ENCODE peak calls at places on chromosomes 7 and 10, in nine cellular contexts. V is upper lobe of left lung, Z is tibial nerve, I is cardiac muscle cell, J is AG04450, Q is astrocyte, M is sigmoid colon, H is fibroblast of lung, N is left lung. E is an unnamed sample.

GRCh38 chr10:63865210-63865609 is 344.0 kb downstream of the REEP3 start:
- DNase-seq in Q (no peak), V (no peak), I (no peak), H (no peak), J (no peak), N (no peak), Z (no peak), M (no peak), E (no peak)

GRCh38 chr10:89537361-89537760 is 2.0 kb upstream of the SLC16A12 start:
- DNase-seq in N (no peak), J (no peak), H (no peak), Q (no peak), I (no peak), Z (no peak), M (no peak), V (no peak), E (no peak)

GRCh38 chr10:131636116-131636515 is 264.7 kb upstream of the PPP2R2D start:
- DNase-seq in M (no peak), Q (no peak), H (no peak), Z (no peak), N (no peak), I (no peak), J (no peak), V (no peak), E (no peak)

GRCh38 chr7:128188396-128189230 is 52.5 kb upstream of the LEP start:
- DNase-seq in H (no peak), V (peak; percentile 8), I (no peak), Z (no peak), J (no peak), Q (no peak), N (no peak), M (peak; percentile 24), E (no peak)

GRCh38 chr7:2668401-2668800 is 19.6 kb upstream of the AMZ1 start:
- DNase-seq in H (peak; percentile 91), Z (no peak), N (no peak), Q (peak; percentile 56), M (peak; percentile 77), I (peak; percentile 72), V (no peak), J (peak; percentile 85), E (no peak)

GRCh38 chr10:22086730-22087364 is 83.3 kb upstream of the DNAJC1 start:
- DNase-seq in Z (peak; percentile 82), Q (peak; percentile 36), V (peak; percentile 60), J (peak; percentile 10), I (peak; percentile 89), H (peak; percentile 87), N (peak; percentile 79), M (peak; percentile 90), E (peak; percentile 80)

GRCh38 chr10:99694171-99694570 is 34.9 kb downstream of the ENTPD7 start:
- DNase-seq in M (no peak), Z (no peak), J (peak; percentile 81), V (no peak), H (peak; percentile 70), N (no peak), Q (peak; percentile 93), I (peak; percentile 35), E (no peak)

GRCh38 chr7:123538189-123538714 is 3.9 kb upstream of the IQUB start:
- DNase-seq in M (no peak), V (no peak), N (no peak), Z (no peak), H (peak; percentile 72), J (peak; percentile 26), Q (peak; percentile 89), I (peak; percentile 54), E (no peak)

GRCh38 chr7:128794020-128794419 is 2.3 kb downstream of the CCDC136 start:
- DNase-seq in M (no peak), J (no peak), H (no peak), I (no peak), V (no peak), N (no peak), Z (no peak), Q (no peak), E (peak; percentile 58)

GRCh38 chr10:15253951-15254807 is 85.7 kb upstream of the NMT2 start:
- DNase-seq in Q (no peak), V (no peak), H (no peak), I (no peak), M (no peak), Z (no peak), N (no peak), J (no peak), E (no peak)
- H3K27ac ChIP-seq in Q (no peak overlapping the region), V (no peak overlapping the region), H (no peak overlapping the region), I (peak overlapping the region; percentile 68), M (no peak overlapping the region), Z (peak overlapping the region; percentile 78), N (no peak overlapping the region), J (no peak overlapping the region), E (no peak overlapping the region)

DNA sequence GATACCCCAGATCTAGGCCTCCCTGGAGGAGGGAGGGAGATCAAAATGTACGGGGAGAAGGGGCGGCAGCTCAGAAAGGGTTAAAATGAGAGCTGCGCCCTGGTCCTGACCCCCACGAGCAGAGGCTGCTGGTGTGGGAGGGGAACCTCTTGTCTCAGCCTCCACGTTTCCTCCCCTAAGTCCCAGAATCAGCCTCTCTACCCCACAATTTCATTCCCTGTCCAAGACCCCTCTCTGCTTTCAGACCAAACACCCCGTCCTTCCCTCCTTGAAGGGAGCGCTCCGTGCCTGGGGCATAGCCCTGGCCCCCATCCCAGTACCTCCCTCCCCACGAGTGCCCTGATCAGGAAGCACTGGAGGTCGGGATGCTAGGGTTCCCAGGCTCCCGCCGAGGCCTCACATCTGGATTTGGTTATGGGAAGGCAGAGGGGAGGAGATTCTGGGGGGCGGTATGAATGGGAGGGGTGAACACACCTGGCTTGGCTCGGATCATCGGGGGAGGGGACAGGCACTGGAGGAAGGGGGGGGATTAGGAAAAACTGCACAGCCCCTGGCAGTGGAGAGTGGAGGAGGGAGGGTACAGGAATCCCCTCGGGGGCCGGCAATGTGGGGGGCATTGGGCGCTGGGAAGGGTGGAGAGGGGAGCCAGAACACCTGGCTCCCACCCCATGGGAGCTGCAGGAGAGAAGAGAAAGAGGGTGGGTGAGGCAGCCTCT is 2.7 kb downstream of the EPHB4 start:
- DNase-seq in Q (no peak), V (no peak), Z (no peak), J (no peak), N (no peak), M (no peak), I (no peak), H (no peak), E (peak; percentile 43)
- H3K4me3 ChIP-seq in Q (peak overlapping the region; percentile 80), V (peak overlapping the region; percentile 79), Z (peak overlapping the region; percentile 62), J (peak overlapping the region; percentile 78), N (peak overlapping the region; percentile 61), M (peak overlapping the region; percentile 74), I (no peak overlapping the region), H (peak overlapping the region; percentile 88), E (peak overlapping the region; percentile 67)

GRCh38 chr7:4791101-4791737 is 15.8 kb downstream of the AP5Z1 start:
- DNase-seq in V (no peak), J (no peak), I (no peak), Q (no peak), H (no peak), M (peak; percentile 70), N (no peak), Z (no peak), E (no peak)
- H3K27ac ChIP-seq in V (no peak overlapping the region), J (no peak overlapping the region), I (no peak overlapping the region), Q (no peak overlapping the region), H (no peak overlapping the region), M (peak overlapping the region; percentile 73), N (no peak overlapping the region), Z (peak overlapping the region; percentile 85), E (no peak overlapping the region)

DNA sequence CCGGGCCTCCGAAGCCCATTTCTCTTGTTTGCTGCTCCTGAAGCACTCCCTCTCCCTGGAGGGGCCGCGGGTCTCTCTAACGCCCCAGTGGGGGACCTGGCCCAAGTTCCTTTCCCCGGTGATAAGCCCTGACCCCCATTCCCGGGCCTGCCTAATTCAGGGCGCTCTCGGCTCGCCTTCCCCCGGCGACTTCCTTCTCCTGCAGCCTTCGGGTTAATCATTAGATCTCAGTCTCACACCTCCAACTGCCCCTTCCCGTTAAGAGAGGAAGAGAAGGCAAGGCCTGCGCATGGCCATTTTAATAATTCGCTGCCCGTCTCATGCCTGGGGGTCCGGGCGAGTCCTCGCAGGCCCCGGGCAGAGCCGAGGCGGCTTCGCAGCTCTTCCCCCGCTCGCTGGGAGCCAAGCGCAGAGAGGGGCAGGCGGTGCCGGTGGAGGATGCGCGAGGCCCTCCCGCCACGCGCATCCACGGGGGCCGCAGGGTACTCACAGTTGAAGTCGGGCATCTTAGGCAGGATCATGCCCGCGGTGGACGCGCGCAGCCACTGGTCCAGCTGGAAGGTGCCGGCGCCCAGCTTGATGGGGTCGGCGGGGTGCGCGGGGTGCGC is 1.2 kb downstream of the MNX1 start:
- DNase-seq in J (no peak), V (no peak), N (no peak), Z (no peak), I (no peak), Q (no peak), M (no peak), H (no peak), E (no peak)
- H3K4me3 ChIP-seq in J (no peak overlapping the region), V (peak overlapping the region; percentile 49), N (peak overlapping the region; percentile 17), Z (no peak overlapping the region), I (peak overlapping the region; percentile 27), Q (no peak overlapping the region), M (no peak overlapping the region), H (no peak overlapping the region), E (peak overlapping the region; percentile 49)

DNA sequence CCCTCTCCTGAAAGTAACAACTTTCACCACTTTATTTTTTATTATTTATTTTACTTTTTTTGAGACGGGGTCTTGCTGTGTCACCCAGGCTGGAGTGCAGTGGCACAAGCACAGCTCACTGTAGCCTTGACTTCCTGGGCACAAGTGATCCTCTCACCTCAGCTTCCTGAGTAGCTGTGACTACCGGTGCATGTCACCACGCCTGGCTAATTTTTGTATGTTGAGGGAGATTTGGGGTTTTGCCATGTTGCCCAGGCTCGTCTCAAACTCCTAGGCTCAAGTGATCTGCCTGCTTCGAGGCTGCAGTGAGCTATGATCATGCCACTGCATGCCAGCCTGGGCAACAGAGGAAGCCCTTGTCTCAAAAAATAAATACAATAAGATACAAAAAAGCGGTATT is 14.9 kb upstream of the SLIT1 start:
- DNase-seq in I (no peak), H (no peak), Q (no peak), N (no peak), V (no peak), J (no peak), M (peak; percentile 18), Z (no peak), E (no peak)
- H3K27ac ChIP-seq in I (no peak overlapping the region), H (no peak overlapping the region), Q (no peak overlapping the region), N (no peak overlapping the region), V (no peak overlapping the region), J (no peak overlapping the region), M (no peak overlapping the region), Z (no peak overlapping the region), E (no peak overlapping the region)